ENCODE peak calls at places on chromosomes 2 and 18, in eight cellular contexts. One of them, this sample, is unnamed.

GRCh38 chr2:222655406-222655747 is 515 bp downstream of the FARSB start:
- DNase-seq in activated effector memory CD4-positive, alpha-beta T cell treated with anti-CD3 and anti-CD28 coated beads, Interleukin-2, amount 50 U/mL, for 16 hours: no peak
- DNase-seq in BJ: no peak
- DNase-seq in upper lobe of right lung: no peak
- DNase-seq in endothelial cell: no peak
- DNase-seq in GF-D8: peak
- DNase-seq in fibroblast of lung: peak
- DNase-seq in mucosa of descending colon: no peak
- DNase-seq in this sample: no peak

GRCh38 chr2:1664076-1664605 is 80.2 kb downstream of the PXDN start:
- DNase-seq in activated effector memory CD4-positive, alpha-beta T cell treated with anti-CD3 and anti-CD28 coated beads, Interleukin-2, amount 50 U/mL, for 16 hours: no peak
- DNase-seq in BJ: no peak
- DNase-seq in upper lobe of right lung: no peak
- DNase-seq in endothelial cell: no peak
- DNase-seq in GF-D8: no peak
- DNase-seq in fibroblast of lung: no peak
- DNase-seq in mucosa of descending colon: no peak
- DNase-seq in this sample: peak

GRCh38 chr2:18626958-18627650 is 37.7 kb upstream of the NT5C1B start:
- DNase-seq in activated effector memory CD4-positive, alpha-beta T cell treated with anti-CD3 and anti-CD28 coated beads, Interleukin-2, amount 50 U/mL, for 16 hours: no peak
- DNase-seq in BJ: no peak
- DNase-seq in upper lobe of right lung: no peak
- DNase-seq in endothelial cell: no peak
- DNase-seq in GF-D8: no peak
- DNase-seq in fibroblast of lung: peak
- DNase-seq in mucosa of descending colon: no peak
- DNase-seq in this sample: no peak

GRCh38 chr18:63454497-63454896 is 22.3 kb upstream of the SERPINB5 start:
- DNase-seq in activated effector memory CD4-positive, alpha-beta T cell treated with anti-CD3 and anti-CD28 coated beads, Interleukin-2, amount 50 U/mL, for 16 hours: no peak
- DNase-seq in BJ: peak
- DNase-seq in upper lobe of right lung: no peak
- DNase-seq in endothelial cell: no peak
- DNase-seq in GF-D8: no peak
- DNase-seq in fibroblast of lung: no peak
- DNase-seq in mucosa of descending colon: peak
- DNase-seq in this sample: no peak

GRCh38 chr18:8701546-8702118 is 3.7 kb upstream of the MTCL1 start:
- DNase-seq in activated effector memory CD4-positive, alpha-beta T cell treated with anti-CD3 and anti-CD28 coated beads, Interleukin-2, amount 50 U/mL, for 16 hours: no peak
- DNase-seq in BJ: peak
- DNase-seq in upper lobe of right lung: no peak
- DNase-seq in endothelial cell: no peak
- DNase-seq in GF-D8: no peak
- DNase-seq in fibroblast of lung: peak
- DNase-seq in mucosa of descending colon: no peak
- DNase-seq in this sample: no peak

GRCh38 chr2:53515435-53516332 is 251.9 kb upstream of the CHAC2 start:
- DNase-seq in activated effector memory CD4-positive, alpha-beta T cell treated with anti-CD3 and anti-CD28 coated beads, Interleukin-2, amount 50 U/mL, for 16 hours: no peak
- DNase-seq in BJ: no peak
- DNase-seq in upper lobe of right lung: no peak
- DNase-seq in endothelial cell: no peak
- DNase-seq in GF-D8: no peak
- DNase-seq in fibroblast of lung: no peak
- DNase-seq in mucosa of descending colon: no peak
- DNase-seq in this sample: no peak

GRCh38 chr2:37377187-37377532 is 32.7 kb downstream of the QPCT start:
- DNase-seq in activated effector memory CD4-positive, alpha-beta T cell treated with anti-CD3 and anti-CD28 coated beads, Interleukin-2, amount 50 U/mL, for 16 hours: peak
- DNase-seq in BJ: no peak
- DNase-seq in upper lobe of right lung: no peak
- DNase-seq in endothelial cell: no peak
- DNase-seq in GF-D8: no peak
- DNase-seq in fibroblast of lung: peak
- DNase-seq in mucosa of descending colon: no peak
- DNase-seq in this sample: no peak

GRCh38 chr2:161947394-161947793 is 126.6 kb downstream of the DPP4 start:
- DNase-seq in activated effector memory CD4-positive, alpha-beta T cell treated with anti-CD3 and anti-CD28 coated beads, Interleukin-2, amount 50 U/mL, for 16 hours: no peak
- DNase-seq in BJ: no peak
- DNase-seq in upper lobe of right lung: no peak
- DNase-seq in endothelial cell: no peak
- DNase-seq in GF-D8: no peak
- DNase-seq in fibroblast of lung: no peak
- DNase-seq in mucosa of descending colon: no peak
- DNase-seq in this sample: no peak

GRCh38 chr2:6325616-6326015 is 540.1 kb downstream of the CMPK2 start:
- DNase-seq in activated effector memory CD4-positive, alpha-beta T cell treated with anti-CD3 and anti-CD28 coated beads, Interleukin-2, amount 50 U/mL, for 16 hours: no peak
- DNase-seq in BJ: no peak
- DNase-seq in upper lobe of right lung: no peak
- DNase-seq in endothelial cell: no peak
- DNase-seq in GF-D8: no peak
- DNase-seq in fibroblast of lung: no peak
- DNase-seq in mucosa of descending colon: no peak
- DNase-seq in this sample: no peak

GRCh38 chr2:49858113-49858490 is 703.8 kb upstream of the FSHR start:
- DNase-seq in activated effector memory CD4-positive, alpha-beta T cell treated with anti-CD3 and anti-CD28 coated beads, Interleukin-2, amount 50 U/mL, for 16 hours: no peak
- DNase-seq in BJ: no peak
- DNase-seq in upper lobe of right lung: no peak
- DNase-seq in endothelial cell: no peak
- DNase-seq in GF-D8: no peak
- DNase-seq in fibroblast of lung: no peak
- DNase-seq in mucosa of descending colon: no peak
- DNase-seq in this sample: no peak

GRCh38 chr2:112724611-112725525 is 4.0 kb downstream of the NT5DC4 start:
- DNase-seq in activated effector memory CD4-positive, alpha-beta T cell treated with anti-CD3 and anti-CD28 coated beads, Interleukin-2, amount 50 U/mL, for 16 hours: no peak
- DNase-seq in BJ: no peak
- DNase-seq in upper lobe of right lung: no peak
- DNase-seq in endothelial cell: peak
- DNase-seq in GF-D8: peak
- DNase-seq in fibroblast of lung: no peak
- DNase-seq in mucosa of descending colon: no peak
- DNase-seq in this sample: no peak

GRCh38 chr2:169823996-169824372 is 721 bp downstream of the METTL5 start:
- DNase-seq in activated effector memory CD4-positive, alpha-beta T cell treated with anti-CD3 and anti-CD28 coated beads, Interleukin-2, amount 50 U/mL, for 16 hours: no peak
- DNase-seq in BJ: no peak
- DNase-seq in upper lobe of right lung: no peak
- DNase-seq in endothelial cell: no peak
- DNase-seq in GF-D8: no peak
- DNase-seq in fibroblast of lung: no peak
- DNase-seq in mucosa of descending colon: no peak
- DNase-seq in this sample: no peak

GRCh38 chr2:100603414-100603813 is 40.6 kb downstream of the PDCL3 start:
- DNase-seq in activated effector memory CD4-positive, alpha-beta T cell treated with anti-CD3 and anti-CD28 coated beads, Interleukin-2, amount 50 U/mL, for 16 hours: no peak
- DNase-seq in BJ: no peak
- DNase-seq in upper lobe of right lung: peak
- DNase-seq in endothelial cell: no peak
- DNase-seq in GF-D8: no peak
- DNase-seq in fibroblast of lung: no peak
- DNase-seq in mucosa of descending colon: no peak
- DNase-seq in this sample: no peak

GRCh38 chr2:120712180-120712678 is 23.4 kb upstream of the GLI2 start:
- DNase-seq in activated effector memory CD4-positive, alpha-beta T cell treated with anti-CD3 and anti-CD28 coated beads, Interleukin-2, amount 50 U/mL, for 16 hours: peak
- DNase-seq in BJ: no peak
- DNase-seq in upper lobe of right lung: no peak
- DNase-seq in endothelial cell: no peak
- DNase-seq in GF-D8: no peak
- DNase-seq in fibroblast of lung: peak
- DNase-seq in mucosa of descending colon: no peak
- DNase-seq in this sample: no peak

GRCh38 chr2:20488782-20489181 is 41.9 kb downstream of the RHOB start:
- DNase-seq in activated effector memory CD4-positive, alpha-beta T cell treated with anti-CD3 and anti-CD28 coated beads, Interleukin-2, amount 50 U/mL, for 16 hours: peak
- DNase-seq in BJ: no peak
- DNase-seq in upper lobe of right lung: peak
- DNase-seq in endothelial cell: no peak
- DNase-seq in GF-D8: no peak
- DNase-seq in fibroblast of lung: no peak
- DNase-seq in mucosa of descending colon: no peak
- DNase-seq in this sample: no peak

GRCh38 chr2:205465791-205466190 is 216.5 kb upstream of the NRP2 start:
- DNase-seq in activated effector memory CD4-positive, alpha-beta T cell treated with anti-CD3 and anti-CD28 coated beads, Interleukin-2, amount 50 U/mL, for 16 hours: no peak
- DNase-seq in BJ: no peak
- DNase-seq in upper lobe of right lung: no peak
- DNase-seq in endothelial cell: no peak
- DNase-seq in GF-D8: no peak
- DNase-seq in fibroblast of lung: no peak
- DNase-seq in mucosa of descending colon: no peak
- DNase-seq in this sample: no peak

GRCh38 chr2:200330351-200331120 is 24.0 kb downstream of the SPATS2L start:
- DNase-seq in activated effector memory CD4-positive, alpha-beta T cell treated with anti-CD3 and anti-CD28 coated beads, Interleukin-2, amount 50 U/mL, for 16 hours: no peak
- DNase-seq in BJ: no peak
- DNase-seq in upper lobe of right lung: no peak
- DNase-seq in endothelial cell: no peak
- DNase-seq in GF-D8: no peak
- DNase-seq in fibroblast of lung: no peak
- DNase-seq in mucosa of descending colon: no peak
- DNase-seq in this sample: no peak

GRCh38 chr2:53877556-53877955 is 17.8 kb upstream of the GPR75 start:
- DNase-seq in activated effector memory CD4-positive, alpha-beta T cell treated with anti-CD3 and anti-CD28 coated beads, Interleukin-2, amount 50 U/mL, for 16 hours: no peak
- DNase-seq in BJ: no peak
- DNase-seq in upper lobe of right lung: no peak
- DNase-seq in endothelial cell: no peak
- DNase-seq in GF-D8: no peak
- DNase-seq in fibroblast of lung: no peak
- DNase-seq in mucosa of descending colon: no peak
- DNase-seq in this sample: no peak

GRCh38 chr2:225270861-225271260 is 128.6 kb upstream of the NYAP2 start:
- DNase-seq in activated effector memory CD4-positive, alpha-beta T cell treated with anti-CD3 and anti-CD28 coated beads, Interleukin-2, amount 50 U/mL, for 16 hours: no peak
- DNase-seq in BJ: no peak
- DNase-seq in upper lobe of right lung: no peak
- DNase-seq in endothelial cell: no peak
- DNase-seq in GF-D8: no peak
- DNase-seq in fibroblast of lung: peak
- DNase-seq in mucosa of descending colon: peak
- DNase-seq in this sample: no peak

GRCh38 chr2:233329489-233330135 is 22.0 kb downstream of the SAG start:
- DNase-seq in activated effector memory CD4-positive, alpha-beta T cell treated with anti-CD3 and anti-CD28 coated beads, Interleukin-2, amount 50 U/mL, for 16 hours: no peak
- DNase-seq in BJ: no peak
- DNase-seq in upper lobe of right lung: no peak
- DNase-seq in endothelial cell: no peak
- DNase-seq in GF-D8: no peak
- DNase-seq in fibroblast of lung: no peak
- DNase-seq in mucosa of descending colon: no peak
- DNase-seq in this sample: no peak

GRCh38 chr18:6221602-6222014 is 193.1 kb downstream of the L3MBTL4 start:
- DNase-seq in activated effector memory CD4-positive, alpha-beta T cell treated with anti-CD3 and anti-CD28 coated beads, Interleukin-2, amount 50 U/mL, for 16 hours: no peak
- DNase-seq in BJ: no peak
- DNase-seq in upper lobe of right lung: no peak
- DNase-seq in endothelial cell: no peak
- DNase-seq in GF-D8: no peak
- DNase-seq in fibroblast of lung: no peak
- DNase-seq in mucosa of descending colon: no peak
- DNase-seq in this sample: no peak

GRCh38 chr18:11998182-11998581 is 16.9 kb downstream of the IMPA2 start:
- DNase-seq in activated effector memory CD4-positive, alpha-beta T cell treated with anti-CD3 and anti-CD28 coated beads, Interleukin-2, amount 50 U/mL, for 16 hours: peak
- DNase-seq in BJ: no peak
- DNase-seq in upper lobe of right lung: no peak
- DNase-seq in endothelial cell: no peak
- DNase-seq in GF-D8: no peak
- DNase-seq in fibroblast of lung: peak
- DNase-seq in mucosa of descending colon: peak
- DNase-seq in this sample: no peak

GRCh38 chr2:178860551-178860950 is 53.3 kb upstream of the TTN start:
- DNase-seq in activated effector memory CD4-positive, alpha-beta T cell treated with anti-CD3 and anti-CD28 coated beads, Interleukin-2, amount 50 U/mL, for 16 hours: no peak
- DNase-seq in BJ: no peak
- DNase-seq in upper lobe of right lung: no peak
- DNase-seq in endothelial cell: no peak
- DNase-seq in GF-D8: no peak
- DNase-seq in fibroblast of lung: peak
- DNase-seq in mucosa of descending colon: peak
- DNase-seq in this sample: no peak

GRCh38 chr18:46366977-46367376 is 262.8 kb downstream of the HAUS1 start:
- DNase-seq in activated effector memory CD4-positive, alpha-beta T cell treated with anti-CD3 and anti-CD28 coated beads, Interleukin-2, amount 50 U/mL, for 16 hours: no peak
- DNase-seq in BJ: no peak
- DNase-seq in upper lobe of right lung: no peak
- DNase-seq in endothelial cell: no peak
- DNase-seq in GF-D8: no peak
- DNase-seq in fibroblast of lung: no peak
- DNase-seq in mucosa of descending colon: no peak
- DNase-seq in this sample: no peak

GRCh38 chr2:241775223-241776177 is 1.1 kb upstream of the GAL3ST2 start:
- DNase-seq in activated effector memory CD4-positive, alpha-beta T cell treated with anti-CD3 and anti-CD28 coated beads, Interleukin-2, amount 50 U/mL, for 16 hours: peak
- DNase-seq in BJ: no peak
- DNase-seq in upper lobe of right lung: peak
- DNase-seq in endothelial cell: peak
- DNase-seq in GF-D8: no peak
- DNase-seq in fibroblast of lung: no peak
- DNase-seq in mucosa of descending colon: peak
- DNase-seq in this sample: no peak

GRCh38 chr2:121365061-121365460 is 80.1 kb upstream of the TFCP2L1 start:
- DNase-seq in activated effector memory CD4-positive, alpha-beta T cell treated with anti-CD3 and anti-CD28 coated beads, Interleukin-2, amount 50 U/mL, for 16 hours: no peak
- DNase-seq in BJ: no peak
- DNase-seq in upper lobe of right lung: no peak
- DNase-seq in endothelial cell: no peak
- DNase-seq in GF-D8: no peak
- DNase-seq in fibroblast of lung: no peak
- DNase-seq in mucosa of descending colon: no peak
- DNase-seq in this sample: no peak

GRCh38 chr2:217853301-217853881 is 149.4 kb downstream of the TNS1 start:
- DNase-seq in activated effector memory CD4-positive, alpha-beta T cell treated with anti-CD3 and anti-CD28 coated beads, Interleukin-2, amount 50 U/mL, for 16 hours: no peak
- DNase-seq in BJ: peak
- DNase-seq in upper lobe of right lung: no peak
- DNase-seq in endothelial cell: no peak
- DNase-seq in GF-D8: no peak
- DNase-seq in fibroblast of lung: peak
- DNase-seq in mucosa of descending colon: no peak
- DNase-seq in this sample: no peak

GRCh38 chr2:235763816-235764215 is 270.0 kb downstream of the AGAP1 start:
- DNase-seq in activated effector memory CD4-positive, alpha-beta T cell treated with anti-CD3 and anti-CD28 coated beads, Interleukin-2, amount 50 U/mL, for 16 hours: peak
- DNase-seq in BJ: no peak
- DNase-seq in upper lobe of right lung: no peak
- DNase-seq in endothelial cell: no peak
- DNase-seq in GF-D8: no peak
- DNase-seq in fibroblast of lung: no peak
- DNase-seq in mucosa of descending colon: no peak
- DNase-seq in this sample: no peak

GRCh38 chr2:88933980-88934379 is 242.5 kb downstream of the RPIA start:
- DNase-seq in activated effector memory CD4-positive, alpha-beta T cell treated with anti-CD3 and anti-CD28 coated beads, Interleukin-2, amount 50 U/mL, for 16 hours: no peak
- DNase-seq in BJ: no peak
- DNase-seq in upper lobe of right lung: no peak
- DNase-seq in endothelial cell: no peak
- DNase-seq in GF-D8: peak
- DNase-seq in fibroblast of lung: no peak
- DNase-seq in mucosa of descending colon: no peak
- DNase-seq in this sample: no peak

This sample was measured in stomach.